ENCODE peak calls at places on chromosomes 3 and 15, in six cellular contexts. One of them, this sample, is unnamed.

GRCh38 chr3:183781246-183781645 is 44.1 kb downstream of the MAP6D1 start:
- DNase-seq in HepG2: no peak
- DNase-seq in GM12878: no peak
- DNase-seq in endothelial cell of umbilical vein: no peak
- DNase-seq in K562: no peak
- DNase-seq in A549: no peak
- DNase-seq in this sample: no peak

GRCh38 chr3:53045784-53046170 is at the start of gene SFMBT1:
- DNase-seq in endothelial cell of umbilical vein: peak; percentile 37
- DNase-seq in GM12878: no peak
- DNase-seq in HepG2: no peak
- DNase-seq in K562: peak; percentile 87
- DNase-seq in A549: peak; percentile 67
- DNase-seq in this sample: peak; percentile 74

GRCh38 chr3:111284485-111285187 is 213.0 kb downstream of the NECTIN3 start:
- DNase-seq in K562: no peak
- DNase-seq in endothelial cell of umbilical vein: no peak
- DNase-seq in A549: no peak
- DNase-seq in GM12878: no peak
- DNase-seq in HepG2: no peak
- DNase-seq in this sample: no peak

GRCh38 chr3:135134717-135135116 is 339.7 kb downstream of the EPHB1 start:
- DNase-seq in K562: no peak
- DNase-seq in HepG2: no peak
- DNase-seq in endothelial cell of umbilical vein: no peak
- DNase-seq in A549: no peak
- DNase-seq in GM12878: no peak
- DNase-seq in this sample: no peak

GRCh38 chr3:183502782-183503181 is 52.7 kb downstream of the KLHL6 start:
- DNase-seq in HepG2: no peak
- DNase-seq in A549: peak; percentile 14
- DNase-seq in GM12878: no peak
- DNase-seq in endothelial cell of umbilical vein: no peak
- DNase-seq in K562: no peak
- DNase-seq in this sample: no peak

GRCh38 chr3:110685630-110686029 is 386.0 kb upstream of the NECTIN3 start:
- DNase-seq in endothelial cell of umbilical vein: no peak
- DNase-seq in K562: no peak
- DNase-seq in GM12878: no peak
- DNase-seq in A549: no peak
- DNase-seq in HepG2: no peak
- DNase-seq in this sample: no peak

GRCh38 chr3:178439504-178439903 is 96.7 kb upstream of the KCNMB2 start:
- DNase-seq in HepG2: no peak
- DNase-seq in endothelial cell of umbilical vein: peak; percentile 16
- DNase-seq in K562: no peak
- DNase-seq in A549: peak; percentile 31
- DNase-seq in GM12878: no peak
- DNase-seq in this sample: no peak

GRCh38 chr3:140898340-140899180 is 43.1 kb upstream of the SLC25A36 start:
- DNase-seq in K562: peak; percentile 37
- DNase-seq in GM12878: peak; percentile 7
- DNase-seq in HepG2: peak; percentile 58
- DNase-seq in A549: peak; percentile 54
- DNase-seq in endothelial cell of umbilical vein: peak; percentile 55
- DNase-seq in this sample: peak; percentile 62

GRCh38 chr3:113243846-113244245 is 32.5 kb downstream of the BOC start:
- DNase-seq in GM12878: no peak
- DNase-seq in endothelial cell of umbilical vein: no peak
- DNase-seq in A549: no peak
- DNase-seq in K562: no peak
- DNase-seq in HepG2: no peak
- DNase-seq in this sample: no peak

GRCh38 chr3:129432036-129432435 is 3.6 kb upstream of the EFCAB12 start:
- DNase-seq in HepG2: no peak
- DNase-seq in GM12878: no peak
- DNase-seq in K562: no peak
- DNase-seq in endothelial cell of umbilical vein: no peak
- DNase-seq in A549: no peak
- DNase-seq in this sample: no peak

GRCh38 chr15:74227968-74228722 is 8.0 kb upstream of the CCDC33 start:
- DNase-seq in K562: no peak
- DNase-seq in A549: no peak
- DNase-seq in GM12878: no peak
- DNase-seq in HepG2: no peak
- DNase-seq in endothelial cell of umbilical vein: peak; percentile 15
- DNase-seq in this sample: no peak

GRCh38 chr15:34161329-34161953 is 48.5 kb downstream of the KATNBL1 start:
- DNase-seq in GM12878: no peak
- DNase-seq in A549: peak; percentile 59
- DNase-seq in HepG2: no peak
- DNase-seq in endothelial cell of umbilical vein: no peak
- DNase-seq in K562: no peak
- DNase-seq in this sample: peak; percentile 25

GRCh38 chr15:68278345-68279217 is 1.0 kb downstream of the FEM1B start:
- DNase-seq in GM12878: no peak
- DNase-seq in endothelial cell of umbilical vein: peak; percentile 79
- DNase-seq in HepG2: peak; percentile 65
- DNase-seq in A549: peak; percentile 86
- DNase-seq in K562: no peak
- DNase-seq in this sample: peak; percentile 46

GRCh38 chr3:50265988-50266387 is 3.0 kb upstream of the SEMA3B start:
- DNase-seq in GM12878: no peak
- DNase-seq in endothelial cell of umbilical vein: no peak
- DNase-seq in A549: no peak
- DNase-seq in K562: no peak
- DNase-seq in HepG2: no peak
- DNase-seq in this sample: no peak

GRCh38 chr15:65355173-65355982 is 22.4 kb downstream of the IGDCC3 start:
- DNase-seq in HepG2: peak; percentile 29
- DNase-seq in K562: peak; percentile 59
- DNase-seq in A549: no peak
- DNase-seq in endothelial cell of umbilical vein: no peak
- DNase-seq in GM12878: no peak
- DNase-seq in this sample: no peak

GRCh38 chr3:38473229-38473628 is 19.5 kb downstream of the ACVR2B start:
- DNase-seq in K562: no peak
- DNase-seq in A549: no peak
- DNase-seq in endothelial cell of umbilical vein: no peak
- DNase-seq in GM12878: no peak
- DNase-seq in HepG2: no peak
- DNase-seq in this sample: no peak

GRCh38 chr3:60461199-60461598 is 790.1 kb downstream of the FHIT start:
- DNase-seq in GM12878: no peak
- DNase-seq in HepG2: no peak
- DNase-seq in K562: no peak
- DNase-seq in endothelial cell of umbilical vein: no peak
- DNase-seq in A549: no peak
- DNase-seq in this sample: no peak

GRCh38 chr15:83845230-83845629 is 191.3 kb downstream of the ADAMTSL3 start:
- DNase-seq in GM12878: no peak
- DNase-seq in K562: no peak
- DNase-seq in HepG2: no peak
- DNase-seq in endothelial cell of umbilical vein: no peak
- DNase-seq in A549: no peak
- DNase-seq in this sample: peak; percentile 37
- TF ChIP-seq POLR2A in GM12878: no peak
- TF ChIP-seq POLR2A in K562: no peak
- TF ChIP-seq POLR2A in HepG2: no peak
- TF ChIP-seq POLR2A in endothelial cell of umbilical vein: no peak
- TF ChIP-seq POLR2A in A549: no peak
- TF ChIP-seq POLR2A in this sample: no peak

DNA sequence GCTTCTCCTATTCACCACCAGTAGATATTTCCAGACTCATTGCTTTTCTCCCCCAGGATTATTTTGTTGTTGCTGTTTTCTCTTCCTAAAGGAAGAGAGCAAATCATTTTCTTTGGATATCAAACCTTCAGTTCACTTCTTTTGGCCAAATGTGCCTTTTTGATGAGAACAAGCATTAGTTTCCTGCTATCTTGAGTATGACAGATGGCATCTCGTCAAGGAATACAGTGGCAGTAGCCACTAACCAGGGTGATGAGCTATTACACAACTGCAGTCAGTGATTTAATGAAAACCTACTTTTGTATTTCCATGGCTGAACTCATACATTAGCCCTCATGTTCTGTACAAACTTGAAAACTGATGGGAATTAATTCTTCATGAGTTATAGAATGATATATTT is 354.6 kb downstream of the CADM2 start:
- DNase-seq in HepG2: no peak
- DNase-seq in endothelial cell of umbilical vein: no peak
- DNase-seq in K562: no peak
- DNase-seq in A549: no peak
- DNase-seq in GM12878: no peak
- DNase-seq in this sample: no peak
- TF ChIP-seq MYC in HepG2: no peak
- TF ChIP-seq MYC in endothelial cell of umbilical vein: no peak
- TF ChIP-seq MYC in K562: no peak
- TF ChIP-seq MYC in A549: no peak
- TF ChIP-seq MYC in GM12878: no peak
- TF ChIP-seq MYC in this sample: no peak

GRCh38 chr3:177427096-177427495 is 229.8 kb upstream of the TBL1XR1 start:
- DNase-seq in HepG2: no peak
- DNase-seq in K562: no peak
- DNase-seq in GM12878: peak; percentile 84
- DNase-seq in A549: no peak
- DNase-seq in endothelial cell of umbilical vein: no peak
- DNase-seq in this sample: peak; percentile 40
- H3K4me3 ChIP-seq in HepG2: no peak overlapping the region
- H3K4me3 ChIP-seq in K562: no peak overlapping the region
- H3K4me3 ChIP-seq in GM12878: no peak overlapping the region
- H3K4me3 ChIP-seq in A549: no peak overlapping the region
- H3K4me3 ChIP-seq in endothelial cell of umbilical vein: no peak overlapping the region
- H3K4me3 ChIP-seq in this sample: no peak overlapping the region

DNA sequence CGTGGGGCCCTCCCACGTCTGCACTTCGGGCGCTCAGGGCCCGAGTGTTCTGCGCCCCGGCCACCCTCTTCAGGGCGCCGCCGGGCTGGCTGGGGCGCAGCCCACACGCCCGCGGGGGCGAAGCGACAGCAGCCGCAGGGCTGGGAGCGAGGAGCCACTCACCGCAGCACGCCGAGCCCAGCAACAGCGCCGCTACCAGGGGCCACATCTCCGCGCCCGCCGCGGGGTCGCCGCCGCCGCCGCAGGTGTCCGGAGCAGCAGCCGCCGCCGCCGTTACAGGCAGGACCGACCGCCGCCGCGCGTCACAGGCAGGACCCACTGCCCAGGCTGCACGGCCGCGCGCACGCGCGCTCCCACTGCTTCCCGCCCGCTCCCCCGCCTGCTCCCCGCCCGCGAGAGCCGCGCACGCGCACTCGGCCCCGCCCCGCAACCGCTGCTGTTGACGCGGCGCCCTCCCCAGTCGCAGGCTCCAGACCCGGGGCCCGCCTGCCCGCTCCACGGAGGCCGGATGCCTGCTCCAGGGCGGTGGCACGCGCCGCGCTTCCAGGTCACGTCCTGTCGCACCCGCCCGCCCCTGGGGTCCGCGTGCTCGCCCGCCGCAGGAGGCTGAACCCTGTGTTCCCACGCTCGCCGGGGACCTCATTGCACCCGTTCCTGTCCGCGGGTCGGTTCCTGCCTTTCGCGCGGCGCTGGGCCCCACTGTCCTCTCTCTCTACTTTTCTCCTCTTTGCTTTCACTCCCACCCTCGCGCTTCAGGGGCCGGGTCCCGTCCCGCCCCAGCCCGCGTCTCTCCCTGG is at the start of gene CD47:
- DNase-seq in endothelial cell of umbilical vein: peak; percentile 94
- DNase-seq in GM12878: no peak
- DNase-seq in A549: peak; percentile 86
- DNase-seq in K562: peak; percentile 95
- DNase-seq in HepG2: peak; percentile 41
- DNase-seq in this sample: peak; percentile 93
- TF ChIP-seq POLR2A in endothelial cell of umbilical vein: peak; percentile 74
- TF ChIP-seq POLR2A in GM12878: peak; percentile 85
- TF ChIP-seq POLR2A in A549: peak; percentile 77
- TF ChIP-seq POLR2A in K562: peak; percentile 57
- TF ChIP-seq POLR2A in HepG2: no peak
- TF ChIP-seq POLR2A in this sample: peak; percentile 65

GRCh38 chr15:63502137-63502801 is 2.1 kb upstream of the USP3 start:
- DNase-seq in GM12878: no peak
- DNase-seq in K562: no peak
- DNase-seq in HepG2: peak; percentile 31
- DNase-seq in A549: peak; percentile 79
- DNase-seq in endothelial cell of umbilical vein: peak; percentile 29
- DNase-seq in this sample: no peak
- TF ChIP-seq MYC in GM12878: no peak
- TF ChIP-seq MYC in K562: no peak
- TF ChIP-seq MYC in HepG2: no peak
- TF ChIP-seq MYC in A549: no peak
- TF ChIP-seq MYC in endothelial cell of umbilical vein: no peak
- TF ChIP-seq MYC in this sample: no peak

GRCh38 chr3:122562923-122563716 is 980 bp downstream of the PARP9 start:
- DNase-seq in A549: no peak
- DNase-seq in K562: no peak
- DNase-seq in endothelial cell of umbilical vein: no peak
- DNase-seq in HepG2: no peak
- DNase-seq in GM12878: no peak
- DNase-seq in this sample: no peak
- H3K4me3 ChIP-seq in A549: peak overlapping the region; percentile 65
- H3K4me3 ChIP-seq in K562: peak overlapping the region; percentile 66
- H3K4me3 ChIP-seq in endothelial cell of umbilical vein: peak overlapping the region; percentile 96
- H3K4me3 ChIP-seq in HepG2: peak overlapping the region; percentile 82
- H3K4me3 ChIP-seq in GM12878: peak overlapping the region; percentile 57
- H3K4me3 ChIP-seq in this sample: peak overlapping the region; percentile 63